ENCODE peak calls at places on chromosomes 2 and 18, in seven cellular contexts. One of them, this sample, is unnamed.

GRCh38 chr2:102736174-102736606 is 25.6 kb upstream of the TMEM182 start:
- DNase-seq in GM18507: no peak
- DNase-seq in endothelial cell: peak
- DNase-seq in smooth muscle cell of the brain vasculature: no peak
- DNase-seq in cerebellar cortex: peak
- DNase-seq in NCI-H187 treated with DMSO at 0.1 percent for 48 hours: no peak
- DNase-seq in anterior cingulate cortex: no peak
- DNase-seq in this sample: peak

GRCh38 chr18:26791676-26792075 is 73.8 kb downstream of the AQP4 start:
- DNase-seq in GM18507: no peak
- DNase-seq in anterior cingulate cortex: no peak
- DNase-seq in cerebellar cortex: no peak
- DNase-seq in smooth muscle cell of the brain vasculature: no peak
- DNase-seq in NCI-H187 treated with DMSO at 0.1 percent for 48 hours: no peak
- DNase-seq in endothelial cell: no peak
- DNase-seq in this sample: no peak

GRCh38 chr2:187956906-187957534 is 334.7 kb upstream of the GULP1 start:
- DNase-seq in anterior cingulate cortex: no peak
- DNase-seq in smooth muscle cell of the brain vasculature: no peak
- DNase-seq in endothelial cell: no peak
- DNase-seq in GM18507: no peak
- DNase-seq in NCI-H187 treated with DMSO at 0.1 percent for 48 hours: no peak
- DNase-seq in cerebellar cortex: no peak
- DNase-seq in this sample: no peak

GRCh38 chr2:227460079-227460485 is 11.9 kb upstream of the AGFG1 start:
- DNase-seq in anterior cingulate cortex: no peak
- DNase-seq in endothelial cell: no peak
- DNase-seq in cerebellar cortex: no peak
- DNase-seq in NCI-H187 treated with DMSO at 0.1 percent for 48 hours: no peak
- DNase-seq in GM18507: peak
- DNase-seq in smooth muscle cell of the brain vasculature: no peak
- DNase-seq in this sample: peak

GRCh38 chr2:223037433-223037800 is 14.6 kb upstream of the KCNE4 start:
- DNase-seq in GM18507: no peak
- DNase-seq in cerebellar cortex: no peak
- DNase-seq in NCI-H187 treated with DMSO at 0.1 percent for 48 hours: no peak
- DNase-seq in smooth muscle cell of the brain vasculature: no peak
- DNase-seq in endothelial cell: no peak
- DNase-seq in anterior cingulate cortex: no peak
- DNase-seq in this sample: no peak

GRCh38 chr18:47725656-47726055 is 204.8 kb downstream of the SMAD2 start:
- DNase-seq in smooth muscle cell of the brain vasculature: no peak
- DNase-seq in GM18507: no peak
- DNase-seq in anterior cingulate cortex: no peak
- DNase-seq in NCI-H187 treated with DMSO at 0.1 percent for 48 hours: no peak
- DNase-seq in cerebellar cortex: no peak
- DNase-seq in endothelial cell: no peak
- DNase-seq in this sample: no peak

GRCh38 chr18:61589724-61590065 is 256.5 kb downstream of the CDH20 start:
- DNase-seq in anterior cingulate cortex: no peak
- DNase-seq in NCI-H187 treated with DMSO at 0.1 percent for 48 hours: no peak
- DNase-seq in smooth muscle cell of the brain vasculature: peak
- DNase-seq in endothelial cell: no peak
- DNase-seq in GM18507: no peak
- DNase-seq in cerebellar cortex: no peak
- DNase-seq in this sample: peak

GRCh38 chr2:74440005-74440377 is 1.7 kb downstream of the RTKN start:
- DNase-seq in smooth muscle cell of the brain vasculature: no peak
- DNase-seq in endothelial cell: peak
- DNase-seq in cerebellar cortex: no peak
- DNase-seq in GM18507: no peak
- DNase-seq in NCI-H187 treated with DMSO at 0.1 percent for 48 hours: no peak
- DNase-seq in anterior cingulate cortex: peak
- DNase-seq in this sample: peak

GRCh38 chr2:65922030-65922429 is 489.6 kb upstream of the SPRED2 start:
- DNase-seq in anterior cingulate cortex: no peak
- DNase-seq in GM18507: no peak
- DNase-seq in endothelial cell: no peak
- DNase-seq in smooth muscle cell of the brain vasculature: no peak
- DNase-seq in NCI-H187 treated with DMSO at 0.1 percent for 48 hours: no peak
- DNase-seq in cerebellar cortex: no peak
- DNase-seq in this sample: no peak

GRCh38 chr2:182980115-182980514 is 58.1 kb downstream of the NCKAP1 start:
- DNase-seq in anterior cingulate cortex: no peak
- DNase-seq in smooth muscle cell of the brain vasculature: peak
- DNase-seq in endothelial cell: no peak
- DNase-seq in cerebellar cortex: peak
- DNase-seq in NCI-H187 treated with DMSO at 0.1 percent for 48 hours: no peak
- DNase-seq in GM18507: peak
- DNase-seq in this sample: peak

GRCh38 chr2:33634261-33634910 is 35.3 kb upstream of the FAM98A start:
- DNase-seq in anterior cingulate cortex: no peak
- DNase-seq in NCI-H187 treated with DMSO at 0.1 percent for 48 hours: no peak
- DNase-seq in endothelial cell: no peak
- DNase-seq in smooth muscle cell of the brain vasculature: no peak
- DNase-seq in GM18507: no peak
- DNase-seq in cerebellar cortex: no peak
- DNase-seq in this sample: no peak

GRCh38 chr2:183059561-183059960 is 19.0 kb upstream of the DUSP19 start:
- DNase-seq in smooth muscle cell of the brain vasculature: no peak
- DNase-seq in cerebellar cortex: no peak
- DNase-seq in NCI-H187 treated with DMSO at 0.1 percent for 48 hours: no peak
- DNase-seq in GM18507: no peak
- DNase-seq in anterior cingulate cortex: no peak
- DNase-seq in endothelial cell: no peak
- DNase-seq in this sample: peak

GRCh38 chr2:240464514-240465241 is 29.2 kb downstream of the GPC1 start:
- DNase-seq in GM18507: no peak
- DNase-seq in endothelial cell: peak
- DNase-seq in NCI-H187 treated with DMSO at 0.1 percent for 48 hours: no peak
- DNase-seq in cerebellar cortex: no peak
- DNase-seq in smooth muscle cell of the brain vasculature: no peak
- DNase-seq in anterior cingulate cortex: no peak
- DNase-seq in this sample: no peak

GRCh38 chr2:133235959-133236358 is 332.3 kb downstream of the NCKAP5 start:
- DNase-seq in NCI-H187 treated with DMSO at 0.1 percent for 48 hours: no peak
- DNase-seq in endothelial cell: no peak
- DNase-seq in GM18507: no peak
- DNase-seq in smooth muscle cell of the brain vasculature: no peak
- DNase-seq in cerebellar cortex: no peak
- DNase-seq in anterior cingulate cortex: no peak
- DNase-seq in this sample: no peak